ENCODE peak calls at places on chromosomes 5 and 9, in five cellular contexts. One of them, this sample, is unnamed.

GRCh38 chr5:159550951-159551350 is 220.7 kb upstream of the IL12B start:
- DNase-seq in CD8-positive, alpha-beta T cell: no peak
- DNase-seq in colonic mucosa: no peak
- DNase-seq in SJSA1: no peak
- DNase-seq in lower leg skin: no peak
- DNase-seq in this sample: no peak

GRCh38 chr5:14429102-14429501 is 152.5 kb upstream of the OTULINL start:
- DNase-seq in SJSA1: no peak
- DNase-seq in colonic mucosa: no peak
- DNase-seq in CD8-positive, alpha-beta T cell: no peak
- DNase-seq in lower leg skin: peak; percentile 10
- DNase-seq in this sample: peak; percentile 90

GRCh38 chr9:121771851-121772599 is 120.6 kb downstream of the DAB2IP start:
- DNase-seq in colonic mucosa: no peak
- DNase-seq in lower leg skin: no peak
- DNase-seq in SJSA1: no peak
- DNase-seq in CD8-positive, alpha-beta T cell: no peak
- DNase-seq in this sample: no peak

GRCh38 chr5:32136342-32136741 is 37.8 kb downstream of the GOLPH3 start:
- DNase-seq in lower leg skin: no peak
- DNase-seq in CD8-positive, alpha-beta T cell: no peak
- DNase-seq in SJSA1: no peak
- DNase-seq in colonic mucosa: no peak
- DNase-seq in this sample: no peak

GRCh38 chr5:40333459-40334241 is 346.1 kb upstream of the PTGER4 start:
- DNase-seq in SJSA1: peak; percentile 7
- DNase-seq in lower leg skin: no peak
- DNase-seq in CD8-positive, alpha-beta T cell: no peak
- DNase-seq in colonic mucosa: no peak
- DNase-seq in this sample: peak; percentile 64

GRCh38 chr9:5743109-5743508 is 89.8 kb downstream of the ERMP1 start:
- DNase-seq in CD8-positive, alpha-beta T cell: no peak
- DNase-seq in lower leg skin: no peak
- DNase-seq in SJSA1: no peak
- DNase-seq in colonic mucosa: no peak
- DNase-seq in this sample: no peak

GRCh38 chr9:36268007-36268427 is 9.8 kb upstream of the GNE start:
- DNase-seq in colonic mucosa: no peak
- DNase-seq in CD8-positive, alpha-beta T cell: no peak
- DNase-seq in lower leg skin: no peak
- DNase-seq in SJSA1: peak; percentile 39
- DNase-seq in this sample: no peak

GRCh38 chr5:30500513-30500912 is 693.0 kb upstream of the CDH6 start:
- DNase-seq in CD8-positive, alpha-beta T cell: no peak
- DNase-seq in SJSA1: no peak
- DNase-seq in lower leg skin: no peak
- DNase-seq in colonic mucosa: no peak
- DNase-seq in this sample: no peak

GRCh38 chr5:151198861-151199260 is 25.0 kb downstream of the CCDC69 start:
- DNase-seq in colonic mucosa: no peak
- DNase-seq in lower leg skin: peak; percentile 60
- DNase-seq in CD8-positive, alpha-beta T cell: peak; percentile 8
- DNase-seq in SJSA1: no peak
- DNase-seq in this sample: no peak

GRCh38 chr5:172469697-172470096 is 15.4 kb upstream of the SH3PXD2B start:
- DNase-seq in lower leg skin: no peak
- DNase-seq in colonic mucosa: no peak
- DNase-seq in CD8-positive, alpha-beta T cell: no peak
- DNase-seq in SJSA1: no peak
- DNase-seq in this sample: no peak

GRCh38 chr5:65730910-65731309 is 8.9 kb downstream of the NLN start:
- DNase-seq in lower leg skin: no peak
- DNase-seq in colonic mucosa: no peak
- DNase-seq in CD8-positive, alpha-beta T cell: no peak
- DNase-seq in SJSA1: no peak
- DNase-seq in this sample: no peak

GRCh38 chr5:126597156-126597555 is 2.1 kb upstream of the ALDH7A1 start:
- DNase-seq in CD8-positive, alpha-beta T cell: no peak
- DNase-seq in SJSA1: peak; percentile 25
- DNase-seq in lower leg skin: no peak
- DNase-seq in colonic mucosa: no peak
- DNase-seq in this sample: no peak

GRCh38 chr5:7827602-7828001 is 23.3 kb downstream of the CFAP90 start:
- DNase-seq in lower leg skin: no peak
- DNase-seq in CD8-positive, alpha-beta T cell: no peak
- DNase-seq in SJSA1: no peak
- DNase-seq in colonic mucosa: no peak
- DNase-seq in this sample: no peak

GRCh38 chr9:125758986-125759811 is 12.0 kb downstream of the PBX3 start:
- DNase-seq in CD8-positive, alpha-beta T cell: no peak
- DNase-seq in SJSA1: peak; percentile 8
- DNase-seq in colonic mucosa: no peak
- DNase-seq in lower leg skin: no peak
- DNase-seq in this sample: no peak

GRCh38 chr9:126205260-126205659 is 121.4 kb upstream of the MVB12B start:
- DNase-seq in SJSA1: no peak
- DNase-seq in colonic mucosa: no peak
- DNase-seq in lower leg skin: no peak
- DNase-seq in CD8-positive, alpha-beta T cell: no peak
- DNase-seq in this sample: no peak

GRCh38 chr5:127746756-127747155 is 43.6 kb downstream of the CCDC192 start:
- DNase-seq in CD8-positive, alpha-beta T cell: no peak
- DNase-seq in colonic mucosa: no peak
- DNase-seq in SJSA1: peak; percentile 31
- DNase-seq in lower leg skin: no peak
- DNase-seq in this sample: no peak

GRCh38 chr9:7210854-7211637 is 453.3 kb downstream of the KDM4C start:
- DNase-seq in CD8-positive, alpha-beta T cell: no peak
- DNase-seq in lower leg skin: no peak
- DNase-seq in colonic mucosa: no peak
- DNase-seq in SJSA1: no peak
- DNase-seq in this sample: no peak

GRCh38 chr9:114524401-114524800 is 19.1 kb upstream of the WHRN start:
- DNase-seq in colonic mucosa: no peak
- DNase-seq in CD8-positive, alpha-beta T cell: no peak
- DNase-seq in lower leg skin: no peak
- DNase-seq in SJSA1: no peak
- DNase-seq in this sample: no peak

GRCh38 chr5:149831492-149831891 is 101.4 kb downstream of the PPARGC1B start:
- DNase-seq in colonic mucosa: no peak
- DNase-seq in lower leg skin: no peak
- DNase-seq in CD8-positive, alpha-beta T cell: no peak
- DNase-seq in SJSA1: peak; percentile 65
- DNase-seq in this sample: no peak

GRCh38 chr5:40746703-40747102 is 9.1 kb downstream of the TTC33 start:
- DNase-seq in SJSA1: no peak
- DNase-seq in lower leg skin: no peak
- DNase-seq in colonic mucosa: no peak
- DNase-seq in CD8-positive, alpha-beta T cell: no peak
- DNase-seq in this sample: no peak

GRCh38 chr5:42912184-42912766 is 100.6 kb upstream of the SELENOP start:
- DNase-seq in colonic mucosa: no peak
- DNase-seq in SJSA1: peak; percentile 50
- DNase-seq in lower leg skin: no peak
- DNase-seq in CD8-positive, alpha-beta T cell: peak; percentile 63
- DNase-seq in this sample: no peak

GRCh38 chr9:134722120-134722701 is 80.6 kb downstream of the COL5A1 start:
- DNase-seq in CD8-positive, alpha-beta T cell: no peak
- DNase-seq in colonic mucosa: no peak
- DNase-seq in SJSA1: no peak
- DNase-seq in lower leg skin: no peak
- DNase-seq in this sample: no peak

DNA sequence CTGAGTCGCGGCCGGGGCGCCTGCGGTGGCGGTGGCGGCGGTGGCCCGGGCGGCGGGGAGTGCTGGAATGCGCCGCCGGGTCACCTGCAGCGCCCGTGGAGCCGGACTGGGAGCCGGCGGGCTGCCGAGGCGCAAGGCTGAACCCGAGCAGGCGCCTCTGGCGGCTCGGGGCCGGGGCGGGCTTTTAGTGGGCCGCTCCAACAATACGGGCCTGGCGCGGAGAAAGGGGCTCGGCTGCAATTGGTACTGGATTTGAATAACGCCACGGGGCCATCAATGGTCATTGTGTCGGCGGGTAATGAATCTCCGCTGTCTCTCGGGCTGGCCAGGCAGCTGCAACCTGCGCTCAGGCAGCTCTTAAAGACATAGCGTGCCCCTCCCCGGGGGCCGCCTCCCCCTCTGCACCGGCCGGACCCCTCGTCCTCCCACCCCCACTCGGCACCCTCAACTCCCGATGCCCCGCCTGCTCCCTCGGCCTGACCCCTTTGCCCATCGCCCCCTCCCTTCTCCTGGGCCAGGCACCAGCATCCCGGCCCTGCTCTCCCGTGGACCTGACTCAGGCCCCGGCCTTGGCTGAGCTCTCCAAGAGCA is 22.1 kb downstream of the URM1 start:
- DNase-seq in SJSA1: no peak
- DNase-seq in lower leg skin: no peak
- DNase-seq in colonic mucosa: no peak
- DNase-seq in CD8-positive, alpha-beta T cell: no peak
- DNase-seq in this sample: no peak
- H3K4me3 ChIP-seq in SJSA1: no peak overlapping the region
- H3K4me3 ChIP-seq in lower leg skin: no peak overlapping the region
- H3K4me3 ChIP-seq in colonic mucosa: no peak overlapping the region
- H3K4me3 ChIP-seq in CD8-positive, alpha-beta T cell: no peak overlapping the region
- H3K4me3 ChIP-seq in this sample: peak overlapping the region; percentile 8

GRCh38 chr5:168227973-168228615 is 63.4 kb upstream of the WWC1 start:
- DNase-seq in lower leg skin: no peak
- DNase-seq in SJSA1: no peak
- DNase-seq in colonic mucosa: no peak
- DNase-seq in CD8-positive, alpha-beta T cell: no peak
- DNase-seq in this sample: no peak
- H3K4me3 ChIP-seq in lower leg skin: no peak overlapping the region
- H3K4me3 ChIP-seq in SJSA1: no peak overlapping the region
- H3K4me3 ChIP-seq in colonic mucosa: no peak overlapping the region
- H3K4me3 ChIP-seq in CD8-positive, alpha-beta T cell: no peak overlapping the region
- H3K4me3 ChIP-seq in this sample: no peak overlapping the region

GRCh38 chr5:176533894-176534611 is 3.1 kb downstream of the RNF44 start:
- DNase-seq in colonic mucosa: peak; percentile 69
- DNase-seq in SJSA1: no peak
- DNase-seq in lower leg skin: no peak
- DNase-seq in CD8-positive, alpha-beta T cell: peak; percentile 69
- DNase-seq in this sample: no peak
- H3K4me3 ChIP-seq in colonic mucosa: peak overlapping the region; percentile 81
- H3K4me3 ChIP-seq in SJSA1: no peak overlapping the region
- H3K4me3 ChIP-seq in lower leg skin: no peak overlapping the region
- H3K4me3 ChIP-seq in CD8-positive, alpha-beta T cell: peak overlapping the region; percentile 97
- H3K4me3 ChIP-seq in this sample: peak overlapping the region; percentile 6

GRCh38 chr5:68252678-68253520 is 37.3 kb downstream of the PIK3R1 start:
- DNase-seq in SJSA1: no peak
- DNase-seq in lower leg skin: no peak
- DNase-seq in CD8-positive, alpha-beta T cell: peak; percentile 56
- DNase-seq in colonic mucosa: peak; percentile 58
- DNase-seq in this sample: no peak

GRCh38 chr5:68253612-68254341 is 38.2 kb downstream of the PIK3R1 start:
- DNase-seq in colonic mucosa: no peak
- DNase-seq in CD8-positive, alpha-beta T cell: no peak
- DNase-seq in SJSA1: no peak
- DNase-seq in lower leg skin: no peak
- DNase-seq in this sample: no peak

GRCh38 chr5:68258531-68258930 is 43.0 kb downstream of the PIK3R1 start:
- DNase-seq in lower leg skin: no peak
- DNase-seq in CD8-positive, alpha-beta T cell: no peak
- DNase-seq in colonic mucosa: no peak
- DNase-seq in SJSA1: no peak
- DNase-seq in this sample: no peak

GRCh38 chr5:68257207-68257606 is 41.7 kb downstream of the PIK3R1 start:
- DNase-seq in SJSA1: no peak
- DNase-seq in colonic mucosa: no peak
- DNase-seq in lower leg skin: no peak
- DNase-seq in CD8-positive, alpha-beta T cell: no peak
- DNase-seq in this sample: no peak

GRCh38 chr5:68255305-68256130 is 40.0 kb downstream of the PIK3R1 start:
- DNase-seq in CD8-positive, alpha-beta T cell: no peak
- DNase-seq in lower leg skin: no peak
- DNase-seq in SJSA1: no peak
- DNase-seq in colonic mucosa: no peak
- DNase-seq in this sample: no peak
- H3K4me3 ChIP-seq in CD8-positive, alpha-beta T cell: no peak overlapping the region
- H3K4me3 ChIP-seq in lower leg skin: no peak overlapping the region
- H3K4me3 ChIP-seq in SJSA1: no peak overlapping the region
- H3K4me3 ChIP-seq in colonic mucosa: no peak overlapping the region
- H3K4me3 ChIP-seq in this sample: no peak overlapping the region

DNA sequence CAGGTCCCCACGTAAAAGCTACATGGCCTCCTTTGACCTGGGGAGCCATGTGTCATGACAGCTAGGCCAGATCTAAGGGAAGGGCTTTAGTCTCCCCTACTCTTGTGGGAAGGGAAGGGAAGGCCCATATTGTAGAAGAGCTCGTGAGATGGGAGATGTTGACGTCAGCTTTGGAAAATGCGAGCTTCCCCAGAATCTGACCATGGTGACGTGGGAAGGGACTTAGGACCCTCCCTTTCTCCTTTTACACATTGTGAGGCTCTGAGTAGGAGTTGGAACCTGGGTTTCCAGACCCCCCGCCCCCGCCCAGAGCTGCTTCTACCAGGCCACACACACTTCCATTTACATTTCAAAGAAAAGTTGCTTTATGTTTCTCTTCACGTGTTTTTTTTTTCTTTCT is 165.6 kb downstream of the SYK start:
- DNase-seq in lower leg skin: no peak
- DNase-seq in colonic mucosa: no peak
- DNase-seq in CD8-positive, alpha-beta T cell: no peak
- DNase-seq in SJSA1: no peak
- DNase-seq in this sample: no peak
- H3K4me3 ChIP-seq in lower leg skin: no peak overlapping the region
- H3K4me3 ChIP-seq in colonic mucosa: no peak overlapping the region
- H3K4me3 ChIP-seq in CD8-positive, alpha-beta T cell: no peak overlapping the region
- H3K4me3 ChIP-seq in SJSA1: no peak overlapping the region
- H3K4me3 ChIP-seq in this sample: no peak overlapping the region

DNA sequence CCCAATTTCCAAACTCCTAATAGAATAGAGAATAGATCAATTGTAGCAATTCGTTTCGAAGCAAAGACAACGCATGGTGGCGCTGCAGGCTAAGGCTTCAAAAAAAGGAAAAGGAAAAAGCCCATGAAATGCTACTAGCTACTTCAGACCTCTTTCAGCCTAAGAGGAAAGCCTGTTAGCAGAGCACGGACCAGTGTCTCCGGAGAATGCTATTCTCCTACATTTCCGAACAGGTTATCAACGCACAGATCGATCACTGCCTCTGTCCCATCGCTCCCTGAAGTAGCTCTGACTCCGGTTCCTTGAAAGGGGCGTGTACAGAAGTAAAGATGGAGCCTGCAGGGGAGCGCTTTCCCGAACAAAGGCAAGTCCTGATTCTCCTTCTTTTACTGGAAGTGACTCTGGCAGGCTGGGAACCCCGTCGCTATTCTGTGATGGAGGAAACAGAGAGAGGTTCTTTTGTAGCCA is at the start of gene PCDHB15:
- DNase-seq in CD8-positive, alpha-beta T cell: no peak
- DNase-seq in lower leg skin: no peak
- DNase-seq in SJSA1: peak; percentile 11
- DNase-seq in colonic mucosa: no peak
- DNase-seq in this sample: no peak
- H3K4me3 ChIP-seq in CD8-positive, alpha-beta T cell: no peak within 1 kb of the TSS
- H3K4me3 ChIP-seq in lower leg skin: no peak within 1 kb of the TSS
- H3K4me3 ChIP-seq in SJSA1: no peak within 1 kb of the TSS
- H3K4me3 ChIP-seq in colonic mucosa: no peak within 1 kb of the TSS
- H3K4me3 ChIP-seq in this sample: no peak within 1 kb of the TSS

This sample was measured in retinal pigment epithelial cell.